ENCODE peak calls at places on chromosome 7, in nine cellular contexts. O, B, C, L, S, Z, R, J and H are unnamed samples.

GRCh38 chr7:95578299-95578855 is 17.9 kb downstream of the PDK4 start:
- DNase-seq in O (no peak), B (no peak), C (no peak), L (no peak), S (no peak), Z (no peak), R (no peak), J (no peak), H (no peak)

GRCh38 chr7:2024227-2024918 is 208.4 kb downstream of the MAD1L1 start:
- DNase-seq in O (no peak), B (no peak), C (peak; percentile 11), L (no peak), S (no peak), Z (peak; percentile 19), R (no peak), J (no peak), H (peak; percentile 29)

GRCh38 chr7:30019387-30019786 is 7.1 kb downstream of the FKBP14 start:
- DNase-seq in O (no peak), B (no peak), C (no peak), L (no peak), S (no peak), Z (no peak), R (no peak), J (no peak), H (no peak)

GRCh38 chr7:56479136-56479535 is 362.9 kb upstream of the NUPR2 start:
- DNase-seq in O (no peak), B (no peak), C (no peak), L (no peak), S (no peak), Z (no peak), R (no peak), J (no peak), H (no peak)

GRCh38 chr7:31027161-31027965 is 24.7 kb upstream of the ADCYAP1R1 start:
- DNase-seq in O (peak; percentile 7), B (peak; percentile 85), C (peak; percentile 47), L (no peak), S (no peak), Z (peak; percentile 42), R (no peak), J (peak; percentile 69), H (peak; percentile 15)

GRCh38 chr7:50653997-50654425 is 88.8 kb upstream of the DDC start:
- DNase-seq in O (peak; percentile 62), B (no peak), C (peak; percentile 79), L (no peak), S (peak; percentile 75), Z (peak; percentile 84), R (no peak), J (peak; percentile 74), H (no peak)

GRCh38 chr7:37408885-37409248 is 39.8 kb downstream of the ELMO1 start:
- DNase-seq in O (no peak), B (no peak), C (no peak), L (no peak), S (no peak), Z (no peak), R (no peak), J (no peak), H (no peak)

GRCh38 chr7:12923971-12924370 is 236.5 kb downstream of the ARL4A start:
- DNase-seq in O (no peak), B (no peak), C (no peak), L (no peak), S (no peak), Z (peak; percentile 62), R (no peak), J (no peak), H (peak; percentile 35)

GRCh38 chr7:122137291-122138077 is 6.6 kb downstream of the AASS start:
- DNase-seq in O (peak; percentile 59), B (no peak), C (peak; percentile 25), L (no peak), S (no peak), Z (peak; percentile 78), R (peak; percentile 73), J (no peak), H (peak; percentile 51)

GRCh38 chr7:111813306-111813705 is 251.0 kb upstream of the IMMP2L start:
- DNase-seq in O (no peak), B (no peak), C (no peak), L (no peak), S (no peak), Z (no peak), R (no peak), J (no peak), H (no peak)

GRCh38 chr7:29815181-29816105 is 9.1 kb downstream of the WIPF3 start:
- DNase-seq in O (no peak), B (no peak), C (no peak), L (no peak), S (no peak), Z (no peak), R (no peak), J (no peak), H (no peak)

GRCh38 chr7:73766556-73767229 is 3.4 kb downstream of the CLDN3 start:
- DNase-seq in O (no peak), B (peak; percentile 6), C (no peak), L (no peak), S (no peak), Z (no peak), R (no peak), J (no peak), H (no peak)

GRCh38 chr7:33821970-33822369 is 83.4 kb upstream of the BMPER start:
- DNase-seq in O (no peak), B (peak; percentile 28), C (no peak), L (no peak), S (no peak), Z (peak; percentile 50), R (no peak), J (no peak), H (no peak)

GRCh38 chr7:121026159-121026558 is 37.6 kb downstream of the CPED1 start:
- DNase-seq in O (no peak), B (no peak), C (no peak), L (no peak), S (no peak), Z (no peak), R (no peak), J (no peak), H (no peak)

GRCh38 chr7:75914655-75915415 is at the start of gene POR:
- DNase-seq in O (peak; percentile 87), B (peak; percentile 94), C (peak; percentile 97), L (peak; percentile 69), S (peak; percentile 98), Z (peak; percentile 98), R (peak; percentile 49), J (peak; percentile 97), H (peak; percentile 92)
- TF ChIP-seq CTCF in O (no peak), B (no peak), C (no peak), L (no peak), S (peak; percentile 13), Z (no peak), R (no peak), J (peak; percentile 17), H (no peak)

GRCh38 chr7:64182036-64182790 is 24.8 kb upstream of the ZNF735 start:
- DNase-seq in O (no peak), B (no peak), C (no peak), L (no peak), S (no peak), Z (no peak), R (no peak), J (no peak), H (no peak)

GRCh38 chr7:64184376-64184775 is 22.6 kb upstream of the ZNF735 start:
- DNase-seq in O (no peak), B (no peak), C (no peak), L (no peak), S (no peak), Z (no peak), R (no peak), J (no peak), H (no peak)

GRCh38 chr7:64183827-64184372 is 23.1 kb upstream of the ZNF735 start:
- DNase-seq in O (no peak), B (no peak), C (no peak), L (no peak), S (no peak), Z (no peak), R (no peak), J (no peak), H (no peak)

GRCh38 chr7:64181586-64181985 is 25.4 kb upstream of the ZNF735 start:
- DNase-seq in O (no peak), B (no peak), C (no peak), L (no peak), S (no peak), Z (no peak), R (no peak), J (no peak), H (no peak)

DNA sequence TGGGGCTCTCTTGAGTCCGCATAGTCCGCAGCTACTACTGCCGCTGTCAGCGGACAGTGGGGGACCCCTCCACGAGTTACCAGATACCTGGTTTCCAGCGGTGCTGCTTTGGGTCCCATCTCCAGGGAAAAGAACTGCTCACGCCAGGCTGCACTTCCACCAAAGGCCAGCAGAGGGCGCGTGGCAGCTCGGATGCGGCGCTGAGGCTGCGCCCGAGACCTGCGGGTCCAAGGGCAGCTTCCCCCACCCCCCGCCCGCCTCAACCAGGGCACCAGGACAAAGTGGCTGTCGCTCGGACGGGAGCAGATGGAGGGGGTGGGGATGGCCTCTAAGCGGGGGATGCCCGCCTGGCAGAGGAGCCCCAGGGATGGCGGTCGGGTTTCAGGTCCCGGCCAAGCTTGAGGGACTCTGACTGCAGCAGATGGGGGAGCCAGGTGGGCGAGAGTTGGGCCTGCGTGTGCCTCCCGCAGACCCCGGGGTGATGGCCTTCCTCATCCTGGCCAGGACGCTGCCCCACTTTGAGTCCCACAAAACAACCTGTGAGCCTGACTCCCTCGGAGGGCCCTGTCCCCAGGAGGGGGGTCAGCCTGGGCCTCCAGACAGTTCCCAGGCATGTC is 23.8 kb upstream of the ZNF735 start:
- DNase-seq in O (no peak), B (no peak), C (no peak), L (no peak), S (no peak), Z (no peak), R (no peak), J (no peak), H (no peak)
- TF ChIP-seq CTCF in O (peak; percentile 37), B (peak; percentile 34), C (peak; percentile 48), L (peak; percentile 12), S (peak; percentile 4), Z (peak; percentile 6), R (peak; percentile 47), J (peak; percentile 14), H (no peak)

DNA sequence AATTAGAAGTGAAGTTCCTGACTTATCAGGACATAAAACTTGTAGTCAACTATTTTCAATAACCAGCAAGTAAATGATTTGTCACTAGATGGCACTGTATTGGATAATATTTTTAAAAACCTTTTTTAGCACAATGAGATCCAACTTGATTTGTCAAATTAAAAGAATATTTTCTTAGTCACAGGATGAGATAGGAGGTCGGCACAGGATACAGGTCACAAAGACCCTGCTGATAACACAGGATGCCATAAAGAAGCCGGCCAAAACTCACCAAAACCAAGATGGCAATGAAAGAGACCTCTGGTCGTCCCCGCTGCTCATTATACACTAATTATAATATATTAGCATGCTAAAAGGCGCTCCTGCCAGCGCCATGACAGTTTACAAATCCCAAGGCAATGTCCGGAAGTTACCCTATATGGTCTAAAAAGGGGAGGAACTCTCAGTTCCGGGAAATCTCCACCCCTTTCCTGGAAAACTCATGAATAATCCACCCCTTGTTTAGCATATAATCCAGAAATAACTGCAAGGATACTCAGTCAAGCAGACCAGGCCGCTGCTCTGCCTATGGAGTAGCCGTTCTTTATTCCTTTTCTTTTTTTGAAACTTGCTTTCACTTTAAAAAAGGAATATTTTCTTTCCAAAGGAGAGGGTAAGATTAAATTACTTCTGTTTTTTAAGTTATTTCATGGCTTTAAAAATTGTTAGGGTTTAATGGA is 255.7 kb upstream of the MKLN1 start:
- DNase-seq in O (peak; percentile 98), B (no peak), C (peak; percentile 90), L (no peak), S (no peak), Z (peak; percentile 55), R (no peak), J (peak; percentile 62), H (peak; percentile 90)
- TF ChIP-seq CTCF in O (peak; percentile 39), B (peak; percentile 32), C (peak; percentile 26), L (peak; percentile 46), S (peak; percentile 13), Z (no peak), R (peak; percentile 5), J (peak; percentile 19), H (no peak)

GRCh38 chr7:27576360-27576944 is 86.2 kb downstream of the HIBADH start:
- DNase-seq in O (peak; percentile 64), B (peak; percentile 47), C (peak; percentile 63), L (peak; percentile 3), S (no peak), Z (peak; percentile 75), R (peak; percentile 31), J (no peak), H (peak; percentile 66)
- TF ChIP-seq CTCF in O (peak; percentile 53), B (peak; percentile 78), C (peak; percentile 34), L (peak; percentile 58), S (peak; percentile 44), Z (peak; percentile 37), R (peak; percentile 41), J (peak; percentile 58), H (peak; percentile 47)